ENCODE peak calls at places on chromosomes 11 and 22, in seven cellular contexts. W is spleen, T is fibroblast of lung, R is tibial artery, U is aorta, X is tibial nerve, Y is transverse colon. Q is an unnamed sample. For H3K4me1, the result is how much of the 10 kb centered on the place peaks cover.

GRCh38 chr11:45145421-45146071 is 893 bp upstream of the PRDM11 start:
- DNase-seq in R (no peak), W (no peak), Y (peak), X (peak), U (peak), T (peak), Q (peak)

GRCh38 chr11:36564376-36565032 is 3.3 kb upstream of the RAG1 start:
- DNase-seq in R (peak), U (peak), W (no peak), T (peak), Y (peak), X (peak), Q (peak)

GRCh38 chr11:17786824-17787525 is 52.4 kb downstream of the KCNC1 start:
- DNase-seq in U (no peak), T (peak), W (no peak), R (no peak), X (no peak), Y (no peak), Q (no peak)

GRCh38 chr11:13962562-13963168 is at the start of gene SPON1:
- DNase-seq in W (peak), U (peak), Y (peak), T (peak), R (no peak), X (no peak), Q (peak)

GRCh38 chr11:20070459-20070858 is 89.8 kb downstream of the DBX1 start:
- DNase-seq in R (no peak), U (no peak), W (no peak), Y (no peak), T (peak), X (no peak), Q (peak)

GRCh38 chr22:36243996-36244395 is 4.7 kb upstream of the APOL2 start:
- DNase-seq in R (no peak), T (no peak), Y (no peak), X (no peak), W (no peak), U (peak), Q (no peak)

GRCh38 chr11:57712256-57713150 is at the start of gene TMX2:
- DNase-seq in R (peak), U (peak), Y (peak), W (peak), T (peak), X (peak), Q (peak)

GRCh38 chr11:3796796-3797328 is 492 bp downstream of the NUP98 start:
- DNase-seq in X (no peak), Y (no peak), T (no peak), W (no peak), U (no peak), R (no peak), Q (no peak)

GRCh38 chr11:69654660-69655478 is 13.9 kb downstream of the CCND1 start:
- DNase-seq in R (peak), X (no peak), W (no peak), U (no peak), Y (no peak), T (peak), Q (no peak)

GRCh38 chr22:27358096-27358870 is 443.3 kb downstream of the MN1 start:
- DNase-seq in Y (no peak), R (no peak), W (no peak), T (no peak), X (no peak), U (no peak), Q (no peak)

GRCh38 chr11:86565787-86566186 is 106.6 kb downstream of the ME3 start:
- DNase-seq in W (no peak), T (no peak), Y (no peak), X (no peak), U (no peak), R (no peak), Q (no peak)
- H3K4me1 ChIP-seq in W (under half), T (under half), Y (under half), X (under half), U (under half), R (under half), Q (under half)

DNA sequence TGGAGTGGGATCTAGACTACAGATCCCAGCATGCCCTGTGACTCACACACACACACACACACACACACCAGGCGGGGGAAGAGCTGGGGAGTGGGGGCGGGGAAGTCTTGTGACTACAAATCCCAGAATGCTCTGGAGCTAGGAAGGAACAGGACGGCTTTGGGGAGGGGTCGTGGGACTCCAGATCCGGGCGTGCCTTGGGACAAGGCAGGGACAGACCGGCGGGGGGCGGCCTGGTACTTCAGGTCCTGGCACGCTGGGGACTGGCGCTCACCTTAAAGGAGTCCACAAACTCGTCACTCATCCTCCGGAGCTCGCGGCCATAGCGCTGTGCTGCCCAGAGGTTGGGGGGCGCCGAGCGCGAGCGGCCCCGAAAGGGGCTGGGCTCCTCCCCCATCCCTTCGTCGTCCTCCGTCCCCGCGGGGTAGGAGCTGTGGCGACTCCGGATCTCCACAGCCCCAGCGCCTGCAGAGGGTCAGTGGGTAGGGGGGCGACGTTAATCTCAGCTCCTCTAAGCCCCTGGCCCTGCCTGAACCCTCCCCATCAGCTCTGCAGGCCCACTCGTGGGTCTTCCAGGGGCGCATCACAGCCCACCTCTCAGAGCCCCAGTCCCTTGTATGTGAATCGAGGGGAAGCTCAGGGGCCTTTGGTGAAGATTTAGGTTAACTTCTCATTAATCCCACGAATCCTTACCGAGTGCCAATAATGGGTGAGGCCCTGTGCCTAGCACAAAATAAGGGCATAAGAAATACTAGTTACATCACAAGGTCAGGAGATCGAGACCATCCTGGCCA is 12.9 kb downstream of the BAD start:
- DNase-seq in X (peak), Y (peak), U (peak), T (peak), W (peak), R (peak), Q (peak)
- H3K27ac ChIP-seq in X (peak), Y (peak), U (no peak), T (peak), W (peak), R (peak), Q (peak)

GRCh38 chr22:42428760-42429159 is 3.4 kb downstream of the NFAM1 start:
- DNase-seq in X (no peak), W (no peak), T (no peak), Y (no peak), U (no peak), R (no peak), Q (no peak)
- H3K4me1 ChIP-seq in X (under half), W (half or more), T (under half), Y (under half), U (under half), R (under half), Q (under half)

DNA sequence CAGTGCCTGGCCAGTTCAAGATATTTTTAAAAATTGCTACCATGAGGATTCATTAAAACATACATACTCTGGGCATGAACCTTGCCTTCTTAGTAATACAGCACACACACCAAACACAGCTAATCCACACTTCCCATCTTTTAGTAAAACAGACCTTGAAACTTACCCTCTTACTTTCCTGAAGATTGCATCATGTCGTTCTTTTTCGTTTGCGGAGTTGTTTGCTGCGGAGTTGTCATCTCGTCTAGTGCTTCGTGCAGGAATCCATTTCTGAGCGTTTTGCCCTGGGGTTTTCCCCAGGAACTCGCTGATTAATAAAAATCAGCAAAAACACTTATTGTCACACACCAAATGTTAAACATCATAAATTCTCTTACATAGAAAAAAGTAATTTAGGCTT is 3.0 kb downstream of the EIF4G2 start:
- DNase-seq in U (no peak), Y (no peak), R (no peak), T (no peak), W (no peak), X (no peak), Q (no peak)
- H3K27ac ChIP-seq in U (no peak), Y (peak), R (no peak), T (no peak), W (no peak), X (no peak), Q (no peak)

GRCh38 chr11:75344186-75344585 is 7.3 kb downstream of the ARRB1 start:
- DNase-seq in T (no peak), U (no peak), W (no peak), R (no peak), Y (no peak), X (no peak), Q (no peak)

GRCh38 chr11:75344761-75345454 is 6.6 kb downstream of the ARRB1 start:
- DNase-seq in T (no peak), R (no peak), W (no peak), Y (no peak), U (peak), X (no peak), Q (no peak)

GRCh38 chr11:75346296-75346695 is 5.2 kb downstream of the ARRB1 start:
- DNase-seq in R (no peak), Y (no peak), X (no peak), T (no peak), W (no peak), U (peak), Q (no peak)

GRCh38 chr11:75346912-75347647 is 4.4 kb downstream of the ARRB1 start:
- DNase-seq in U (peak), X (no peak), W (no peak), T (peak), Y (no peak), R (peak), Q (peak)

DNA sequence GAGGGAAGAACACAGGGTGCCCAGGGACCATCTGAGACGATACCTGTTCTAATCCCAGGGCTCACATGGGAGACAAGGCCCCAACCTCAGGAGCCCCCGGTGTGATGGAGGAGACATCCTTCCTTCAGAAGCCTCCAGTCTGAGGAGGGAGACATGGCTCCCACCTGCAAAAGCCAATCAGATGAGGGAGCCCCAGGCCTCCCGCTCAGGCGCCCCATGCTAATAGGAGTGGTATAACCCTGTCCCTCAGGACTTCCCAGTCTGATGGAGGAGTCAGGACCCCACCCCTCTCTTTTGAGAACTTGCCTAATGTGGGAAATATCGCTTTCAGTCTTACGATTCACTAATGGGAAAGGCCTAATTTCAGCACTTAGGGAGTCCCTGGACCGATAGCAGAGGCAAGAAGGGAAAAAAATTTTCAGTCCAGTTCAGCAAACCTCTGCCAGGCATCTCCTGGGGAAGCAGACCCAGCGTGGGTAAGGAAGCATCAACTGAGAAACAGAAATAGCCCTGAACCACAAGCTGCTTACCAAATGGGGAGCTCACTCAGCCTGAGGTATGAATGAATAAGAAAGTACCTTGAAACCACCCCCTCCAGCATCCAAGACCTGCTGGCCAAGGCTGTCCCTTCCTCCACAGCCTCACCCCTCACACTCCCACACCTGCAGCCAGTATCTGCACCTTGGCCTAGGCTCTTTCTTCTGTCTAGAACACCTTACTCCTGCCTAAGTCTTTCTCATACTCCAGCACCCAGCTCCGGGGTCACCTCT is 5.8 kb downstream of the ARRB1 start:
- DNase-seq in W (no peak), R (no peak), X (no peak), T (no peak), U (peak), Y (no peak), Q (no peak)
- H3K4me1 ChIP-seq in W (half or more), R (half or more), X (half or more), T (under half), U (under half), Y (half or more), Q (half or more)

DNA sequence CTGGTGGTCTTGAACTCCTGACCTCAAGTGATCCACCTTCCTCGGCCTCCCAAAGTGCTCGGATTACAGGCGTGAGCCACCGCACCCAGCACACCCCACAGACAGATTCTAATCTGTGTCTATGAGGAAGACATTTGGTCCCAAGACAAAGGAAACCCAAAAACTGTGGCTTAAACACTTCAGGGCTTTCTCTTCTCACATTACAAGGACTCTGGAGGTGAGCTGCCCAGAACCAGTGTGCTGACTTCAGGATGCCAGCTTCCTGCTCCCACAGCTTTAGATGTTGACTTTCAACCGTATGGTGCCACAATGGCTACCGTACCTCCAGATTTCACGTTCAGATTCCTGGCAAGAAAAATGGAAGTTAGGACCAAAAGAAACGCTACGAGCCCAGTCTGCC is 32.2 kb upstream of the SYT7 start:
- DNase-seq in R (no peak), W (no peak), X (no peak), T (no peak), U (no peak), Y (no peak), Q (no peak)
- H3K27ac ChIP-seq in R (no peak), W (no peak), X (no peak), T (no peak), U (no peak), Y (no peak), Q (no peak)

GRCh38 chr22:44393066-44393465 is 80.3 kb upstream of the SHISAL1 start:
- DNase-seq in X (no peak), U (peak), W (peak), Y (no peak), R (peak), T (no peak), Q (no peak)
- H3K4me1 ChIP-seq in X (under half), U (under half), W (under half), Y (under half), R (under half), T (under half), Q (under half)

GRCh38 chr11:100397401-100397800 is 289.7 kb upstream of the ARHGAP42 start:
- DNase-seq in T (no peak), X (no peak), Y (no peak), U (no peak), W (no peak), R (no peak), Q (no peak)
- H3K27ac ChIP-seq in T (no peak), X (no peak), Y (no peak), U (no peak), W (no peak), R (no peak), Q (no peak)

GRCh38 chr22:21589415-21589814 is 21.9 kb downstream of the UBE2L3 start:
- DNase-seq in W (no peak), R (no peak), Y (no peak), U (no peak), T (no peak), X (no peak), Q (no peak)
- H3K4me1 ChIP-seq in W (half or more), R (under half), Y (half or more), U (under half), T (under half), X (half or more), Q (under half)

DNA sequence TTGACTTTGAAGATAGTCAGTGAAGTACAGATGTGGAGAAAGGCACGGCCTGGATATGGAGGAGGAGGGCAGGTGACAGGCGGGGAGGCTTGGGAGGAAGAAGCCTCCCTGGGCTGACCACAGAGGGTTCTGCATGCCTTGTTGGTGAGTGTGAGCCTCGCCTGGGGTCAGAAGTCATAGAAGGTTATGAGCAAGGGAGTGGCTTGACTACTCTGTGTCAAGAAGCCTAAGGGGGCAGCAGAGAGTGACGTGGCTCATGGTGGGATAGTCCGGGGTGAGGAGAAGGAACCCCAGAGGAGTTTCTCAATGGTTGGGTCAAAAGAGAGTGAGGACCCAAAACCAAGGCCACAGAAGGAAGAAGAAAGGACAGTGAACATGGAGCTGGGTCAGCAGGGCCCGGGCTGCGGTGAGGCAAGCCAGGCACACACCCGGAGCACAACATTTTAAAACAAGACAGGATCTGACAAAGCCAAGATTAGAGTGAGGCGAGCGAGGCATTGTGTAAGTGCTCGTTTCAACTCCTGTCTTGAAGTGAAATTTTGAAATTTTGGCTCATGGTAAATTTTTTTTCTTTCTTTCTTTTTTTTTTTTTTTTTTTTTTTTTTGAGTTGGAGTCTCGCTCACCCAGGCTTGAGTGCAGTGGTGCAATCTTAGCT is 31.9 kb downstream of the PDGFB start:
- DNase-seq in T (peak), R (no peak), W (peak), U (peak), Y (no peak), X (no peak), Q (no peak)
- H3K27ac ChIP-seq in T (no peak), R (no peak), W (no peak), U (no peak), Y (no peak), X (no peak), Q (peak)